ENCODE peak calls at places on chromosomes 4 and X, in nine cellular contexts. One of them, this sample, is unnamed.

GRCh38 chr4:14334166-14334565 is 668.1 kb upstream of the CPEB2 start:
- DNase-seq in D721Med: no peak
- DNase-seq in bronchial epithelial cell: no peak
- DNase-seq in progenitor cell of endocrine pancreas: no peak
- DNase-seq in AG09309: no peak
- DNase-seq in fibroblast of lung: no peak
- DNase-seq in WERI-Rb-1: no peak
- DNase-seq in endothelial cell of umbilical vein: no peak
- DNase-seq in neural crest cell: no peak
- DNase-seq in this sample: no peak

GRCh38 chr4:174521800-174522182 is 497 bp downstream of the HPGD start:
- DNase-seq in D721Med: no peak
- DNase-seq in bronchial epithelial cell: peak
- DNase-seq in progenitor cell of endocrine pancreas: no peak
- DNase-seq in AG09309: no peak
- DNase-seq in fibroblast of lung: no peak
- DNase-seq in WERI-Rb-1: peak
- DNase-seq in endothelial cell of umbilical vein: no peak
- DNase-seq in neural crest cell: peak
- DNase-seq in this sample: peak

GRCh38 chrX:107704181-107704580 is 71.4 kb downstream of the TSC22D3 start:
- DNase-seq in D721Med: no peak
- DNase-seq in bronchial epithelial cell: no peak
- DNase-seq in progenitor cell of endocrine pancreas: no peak
- DNase-seq in AG09309: no peak
- DNase-seq in fibroblast of lung: no peak
- DNase-seq in WERI-Rb-1: no peak
- DNase-seq in endothelial cell of umbilical vein: no peak
- DNase-seq in neural crest cell: no peak
- DNase-seq in this sample: no peak

GRCh38 chrX:6363193-6363592 is 134.5 kb upstream of the NLGN4X start:
- DNase-seq in D721Med: no peak
- DNase-seq in bronchial epithelial cell: peak
- DNase-seq in progenitor cell of endocrine pancreas: no peak
- DNase-seq in AG09309: no peak
- DNase-seq in fibroblast of lung: no peak
- DNase-seq in WERI-Rb-1: no peak
- DNase-seq in endothelial cell of umbilical vein: no peak
- DNase-seq in neural crest cell: no peak
- DNase-seq in this sample: no peak

GRCh38 chr4:185933078-185933581 is 121.1 kb upstream of the SORBS2 start:
- DNase-seq in D721Med: no peak
- DNase-seq in bronchial epithelial cell: no peak
- DNase-seq in progenitor cell of endocrine pancreas: no peak
- DNase-seq in AG09309: peak
- DNase-seq in fibroblast of lung: no peak
- DNase-seq in WERI-Rb-1: no peak
- DNase-seq in endothelial cell of umbilical vein: peak
- DNase-seq in neural crest cell: no peak
- DNase-seq in this sample: peak

GRCh38 chr4:153661915-153662314 is 22.2 kb upstream of the TLR2 start:
- DNase-seq in D721Med: no peak
- DNase-seq in bronchial epithelial cell: no peak
- DNase-seq in progenitor cell of endocrine pancreas: no peak
- DNase-seq in AG09309: no peak
- DNase-seq in fibroblast of lung: no peak
- DNase-seq in WERI-Rb-1: no peak
- DNase-seq in endothelial cell of umbilical vein: no peak
- DNase-seq in neural crest cell: no peak
- DNase-seq in this sample: no peak

GRCh38 chr4:141731481-141731880 is 95.1 kb downstream of the IL15 start:
- DNase-seq in D721Med: no peak
- DNase-seq in bronchial epithelial cell: peak
- DNase-seq in progenitor cell of endocrine pancreas: no peak
- DNase-seq in AG09309: no peak
- DNase-seq in fibroblast of lung: no peak
- DNase-seq in WERI-Rb-1: no peak
- DNase-seq in endothelial cell of umbilical vein: no peak
- DNase-seq in neural crest cell: no peak
- DNase-seq in this sample: no peak

GRCh38 chr4:48017108-48017527 is 546 bp downstream of the NIPAL1 start:
- DNase-seq in D721Med: no peak
- DNase-seq in bronchial epithelial cell: peak
- DNase-seq in progenitor cell of endocrine pancreas: peak
- DNase-seq in AG09309: no peak
- DNase-seq in fibroblast of lung: peak
- DNase-seq in WERI-Rb-1: peak
- DNase-seq in endothelial cell of umbilical vein: peak
- DNase-seq in neural crest cell: peak
- DNase-seq in this sample: peak

GRCh38 chr4:138263438-138263837 is 21.3 kb upstream of the SLC7A11 start:
- DNase-seq in D721Med: no peak
- DNase-seq in bronchial epithelial cell: peak
- DNase-seq in progenitor cell of endocrine pancreas: no peak
- DNase-seq in AG09309: no peak
- DNase-seq in fibroblast of lung: peak
- DNase-seq in WERI-Rb-1: no peak
- DNase-seq in endothelial cell of umbilical vein: no peak
- DNase-seq in neural crest cell: no peak
- DNase-seq in this sample: peak

GRCh38 chr4:154626793-154627484 is 14.5 kb upstream of the FGG start:
- DNase-seq in D721Med: no peak
- DNase-seq in bronchial epithelial cell: peak
- DNase-seq in progenitor cell of endocrine pancreas: peak
- DNase-seq in AG09309: no peak
- DNase-seq in fibroblast of lung: peak
- DNase-seq in WERI-Rb-1: peak
- DNase-seq in endothelial cell of umbilical vein: peak
- DNase-seq in neural crest cell: peak
- DNase-seq in this sample: peak

GRCh38 chr4:41160856-41161255 is 53.5 kb downstream of the APBB2 start:
- DNase-seq in D721Med: peak
- DNase-seq in bronchial epithelial cell: no peak
- DNase-seq in progenitor cell of endocrine pancreas: no peak
- DNase-seq in AG09309: no peak
- DNase-seq in fibroblast of lung: peak
- DNase-seq in WERI-Rb-1: no peak
- DNase-seq in endothelial cell of umbilical vein: no peak
- DNase-seq in neural crest cell: no peak
- DNase-seq in this sample: no peak

GRCh38 chr4:6372649-6373525 is 99.5 kb downstream of the PPP2R2C start:
- DNase-seq in D721Med: peak
- DNase-seq in bronchial epithelial cell: peak
- DNase-seq in progenitor cell of endocrine pancreas: no peak
- DNase-seq in AG09309: no peak
- DNase-seq in fibroblast of lung: peak
- DNase-seq in WERI-Rb-1: peak
- DNase-seq in endothelial cell of umbilical vein: peak
- DNase-seq in neural crest cell: no peak
- DNase-seq in this sample: peak

DNA sequence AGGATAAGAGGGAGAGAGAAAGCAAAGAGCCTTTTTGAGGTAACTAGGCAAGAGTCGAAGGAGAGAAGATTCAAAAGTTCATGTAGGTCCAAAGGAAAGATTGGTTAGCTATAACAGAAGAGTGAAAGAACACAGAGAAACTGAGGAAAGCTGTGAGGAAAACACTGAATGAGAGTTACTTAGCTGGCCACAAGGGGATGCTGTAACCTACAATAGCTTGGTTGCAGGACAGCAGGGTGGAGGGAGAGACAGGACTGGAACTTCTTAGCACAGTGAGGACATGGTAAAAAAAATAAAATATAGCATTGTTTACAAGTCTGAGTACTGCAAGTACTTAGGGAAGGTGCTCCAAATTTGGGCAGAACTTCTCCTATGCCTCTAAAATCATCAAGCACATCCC is 48.3 kb downstream of the RAI2 start:
- DNase-seq in D721Med: no peak
- DNase-seq in bronchial epithelial cell: peak
- DNase-seq in progenitor cell of endocrine pancreas: no peak
- DNase-seq in AG09309: no peak
- DNase-seq in fibroblast of lung: peak
- DNase-seq in WERI-Rb-1: no peak
- DNase-seq in endothelial cell of umbilical vein: no peak
- DNase-seq in neural crest cell: no peak
- DNase-seq in this sample: peak
- TF ChIP-seq CTCF in D721Med: peak
- TF ChIP-seq CTCF in bronchial epithelial cell: peak
- TF ChIP-seq CTCF in progenitor cell of endocrine pancreas: peak
- TF ChIP-seq CTCF in AG09309: peak
- TF ChIP-seq CTCF in fibroblast of lung: peak
- TF ChIP-seq CTCF in WERI-Rb-1: peak
- TF ChIP-seq CTCF in endothelial cell of umbilical vein: peak
- TF ChIP-seq CTCF in neural crest cell: peak
- TF ChIP-seq CTCF in this sample: peak

GRCh38 chr4:123397276-123398150 is 918 bp downstream of the SPRY1 start:
- DNase-seq in D721Med: no peak
- DNase-seq in bronchial epithelial cell: peak
- DNase-seq in progenitor cell of endocrine pancreas: peak
- DNase-seq in AG09309: no peak
- DNase-seq in fibroblast of lung: peak
- DNase-seq in WERI-Rb-1: peak
- DNase-seq in endothelial cell of umbilical vein: peak
- DNase-seq in neural crest cell: peak
- DNase-seq in this sample: peak
- TF ChIP-seq CTCF in D721Med: no peak
- TF ChIP-seq CTCF in bronchial epithelial cell: no peak
- TF ChIP-seq CTCF in progenitor cell of endocrine pancreas: no peak
- TF ChIP-seq CTCF in AG09309: no peak
- TF ChIP-seq CTCF in fibroblast of lung: no peak
- TF ChIP-seq CTCF in WERI-Rb-1: no peak
- TF ChIP-seq CTCF in endothelial cell of umbilical vein: no peak
- TF ChIP-seq CTCF in neural crest cell: no peak
- TF ChIP-seq CTCF in this sample: no peak

DNA sequence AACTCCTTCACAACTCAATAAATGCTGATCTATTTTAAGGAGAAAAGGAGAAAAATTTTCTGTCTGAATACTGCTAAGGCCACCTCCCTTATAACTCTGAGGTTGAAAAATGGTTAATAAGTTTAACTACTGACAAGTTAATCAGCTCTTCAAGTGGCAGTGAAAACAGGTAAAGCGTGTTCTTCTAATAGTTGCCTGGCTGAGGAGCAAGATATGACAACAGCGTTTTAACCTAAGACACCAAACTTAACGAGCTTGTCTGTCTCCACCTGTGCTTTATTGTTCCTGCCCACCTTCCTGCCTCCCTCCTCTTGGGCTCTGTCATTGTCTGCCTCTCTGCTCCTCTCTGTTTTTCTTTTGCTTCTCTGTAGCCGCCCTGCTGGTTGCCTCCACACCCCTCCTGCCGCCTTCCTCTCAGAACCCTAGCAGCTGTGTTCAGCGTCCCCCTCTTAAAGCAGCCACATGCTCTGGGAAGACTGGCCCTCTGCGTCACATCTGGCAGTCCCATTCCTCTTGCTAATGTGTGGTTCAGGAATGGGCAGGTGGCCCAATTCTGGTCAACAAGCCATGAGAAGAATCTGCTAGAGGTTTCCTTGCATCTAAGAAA is 4.3 kb upstream of the TSPAN5 start:
- DNase-seq in D721Med: no peak
- DNase-seq in bronchial epithelial cell: peak
- DNase-seq in progenitor cell of endocrine pancreas: no peak
- DNase-seq in AG09309: no peak
- DNase-seq in fibroblast of lung: no peak
- DNase-seq in WERI-Rb-1: no peak
- DNase-seq in endothelial cell of umbilical vein: no peak
- DNase-seq in neural crest cell: no peak
- DNase-seq in this sample: no peak
- TF ChIP-seq CTCF in D721Med: no peak
- TF ChIP-seq CTCF in bronchial epithelial cell: no peak
- TF ChIP-seq CTCF in progenitor cell of endocrine pancreas: no peak
- TF ChIP-seq CTCF in AG09309: no peak
- TF ChIP-seq CTCF in fibroblast of lung: no peak
- TF ChIP-seq CTCF in WERI-Rb-1: no peak
- TF ChIP-seq CTCF in endothelial cell of umbilical vein: no peak
- TF ChIP-seq CTCF in neural crest cell: no peak
- TF ChIP-seq CTCF in this sample: no peak

GRCh38 chr4:3673716-3674478 is 92.3 kb upstream of the ADRA2C start:
- DNase-seq in D721Med: no peak
- DNase-seq in bronchial epithelial cell: no peak
- DNase-seq in progenitor cell of endocrine pancreas: no peak
- DNase-seq in AG09309: no peak
- DNase-seq in fibroblast of lung: no peak
- DNase-seq in WERI-Rb-1: no peak
- DNase-seq in endothelial cell of umbilical vein: no peak
- DNase-seq in neural crest cell: no peak
- DNase-seq in this sample: no peak

GRCh38 chr4:3674479-3674851 is 91.7 kb upstream of the ADRA2C start:
- DNase-seq in D721Med: no peak
- DNase-seq in bronchial epithelial cell: no peak
- DNase-seq in progenitor cell of endocrine pancreas: no peak
- DNase-seq in AG09309: no peak
- DNase-seq in fibroblast of lung: no peak
- DNase-seq in WERI-Rb-1: no peak
- DNase-seq in endothelial cell of umbilical vein: no peak
- DNase-seq in neural crest cell: no peak
- DNase-seq in this sample: no peak

GRCh38 chr4:3676907-3677495 is 89.2 kb upstream of the ADRA2C start:
- DNase-seq in D721Med: no peak
- DNase-seq in bronchial epithelial cell: no peak
- DNase-seq in progenitor cell of endocrine pancreas: no peak
- DNase-seq in AG09309: no peak
- DNase-seq in fibroblast of lung: no peak
- DNase-seq in WERI-Rb-1: no peak
- DNase-seq in endothelial cell of umbilical vein: no peak
- DNase-seq in neural crest cell: no peak
- DNase-seq in this sample: no peak

GRCh38 chr4:3676196-3676595 is 90.0 kb upstream of the ADRA2C start:
- DNase-seq in D721Med: no peak
- DNase-seq in bronchial epithelial cell: no peak
- DNase-seq in progenitor cell of endocrine pancreas: no peak
- DNase-seq in AG09309: no peak
- DNase-seq in fibroblast of lung: no peak
- DNase-seq in WERI-Rb-1: no peak
- DNase-seq in endothelial cell of umbilical vein: no peak
- DNase-seq in neural crest cell: no peak
- DNase-seq in this sample: no peak

DNA sequence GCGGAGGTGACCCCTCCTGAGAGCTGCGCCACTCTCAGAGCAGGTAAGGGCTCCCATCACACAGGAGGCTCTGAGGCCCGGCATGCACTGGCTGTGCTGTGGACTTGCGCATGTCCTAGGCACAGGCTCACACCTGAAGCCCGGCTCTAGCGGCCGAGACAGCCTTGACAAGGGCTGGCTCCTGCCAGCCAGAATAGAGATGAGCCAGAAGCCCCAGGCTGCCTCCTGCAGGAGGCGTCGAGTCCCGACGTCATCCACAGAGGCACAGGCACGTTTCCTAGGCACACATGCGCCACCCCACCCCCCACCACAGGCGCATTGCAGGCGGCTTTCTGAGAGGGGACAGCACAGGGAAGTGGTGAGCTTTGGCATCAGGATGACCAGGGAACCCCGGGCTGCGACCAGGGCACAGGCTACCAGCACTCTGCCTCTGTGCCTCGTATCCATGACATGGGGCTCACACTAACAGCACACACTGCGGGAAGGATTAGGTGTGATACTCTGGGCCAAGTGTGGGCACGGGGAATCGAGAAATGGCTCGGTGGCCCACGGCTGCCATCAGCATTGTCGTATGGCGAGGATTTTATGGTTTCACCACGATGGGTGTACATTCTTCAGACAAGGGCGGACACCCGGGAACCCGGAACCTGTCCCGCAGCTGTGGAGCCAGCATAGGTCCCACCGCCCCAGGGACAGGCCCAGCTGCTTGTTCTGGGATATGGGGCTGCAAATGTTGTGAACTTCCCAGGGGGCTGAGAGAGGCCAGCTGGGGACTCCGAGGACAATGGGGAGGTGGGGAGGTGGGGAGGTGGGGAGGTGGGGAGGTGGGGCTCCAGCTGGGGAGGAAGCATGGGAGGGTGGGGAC is 90.7 kb upstream of the ADRA2C start:
- DNase-seq in D721Med: no peak
- DNase-seq in bronchial epithelial cell: no peak
- DNase-seq in progenitor cell of endocrine pancreas: no peak
- DNase-seq in AG09309: no peak
- DNase-seq in fibroblast of lung: no peak
- DNase-seq in WERI-Rb-1: no peak
- DNase-seq in endothelial cell of umbilical vein: no peak
- DNase-seq in neural crest cell: no peak
- DNase-seq in this sample: no peak
- TF ChIP-seq CTCF in D721Med: no peak
- TF ChIP-seq CTCF in bronchial epithelial cell: no peak
- TF ChIP-seq CTCF in progenitor cell of endocrine pancreas: no peak
- TF ChIP-seq CTCF in AG09309: no peak
- TF ChIP-seq CTCF in fibroblast of lung: no peak
- TF ChIP-seq CTCF in WERI-Rb-1: peak
- TF ChIP-seq CTCF in endothelial cell of umbilical vein: no peak
- TF ChIP-seq CTCF in neural crest cell: no peak
- TF ChIP-seq CTCF in this sample: no peak